ENCODE peak calls at places on chromosomes 16 and 17, in ten cellular contexts. One of them, this sample, is unnamed.
A peak's percentile ranks its signal among the peaks of the same experiment; 100 is the strongest.

GRCh38 chr17:791807-792206 is 9.7 kb downstream of the MRM3 start:
- ATAC-seq in stimulated activated naive B cell treated with anti-CD40 and anti-IgM and Interleukin-4, amounts not matched to agents 10 μg/mL and 1 μg/mL and 100 μg/mL, for 72 hours: no peak
- ATAC-seq in sciatic nerve: no peak
- ATAC-seq in T-helper 17 cell: no peak
- ATAC-seq in right cardiac atrium: no peak
- ATAC-seq in activated CD8-positive, alpha-beta T cell treated with anti-CD3 and anti-CD28 coated beads for 36 hours: no peak
- ATAC-seq in GM23338: no peak
- ATAC-seq in right lobe of liver: no peak
- ATAC-seq in left cardiac atrium: no peak
- ATAC-seq in pancreas: no peak
- ATAC-seq in this sample: no peak

GRCh38 chr16:82876951-82877350 is 250.2 kb downstream of the CDH13 start:
- ATAC-seq in stimulated activated naive B cell treated with anti-CD40 and anti-IgM and Interleukin-4, amounts not matched to agents 10 μg/mL and 1 μg/mL and 100 μg/mL, for 72 hours: no peak
- ATAC-seq in sciatic nerve: no peak
- ATAC-seq in T-helper 17 cell: no peak
- ATAC-seq in right cardiac atrium: no peak
- ATAC-seq in activated CD8-positive, alpha-beta T cell treated with anti-CD3 and anti-CD28 coated beads for 36 hours: no peak
- ATAC-seq in GM23338: no peak
- ATAC-seq in right lobe of liver: no peak
- ATAC-seq in left cardiac atrium: no peak
- ATAC-seq in pancreas: no peak
- ATAC-seq in this sample: no peak

GRCh38 chr17:2282297-2282873 is 21.2 kb downstream of the SMG6 start:
- ATAC-seq in stimulated activated naive B cell treated with anti-CD40 and anti-IgM and Interleukin-4, amounts not matched to agents 10 μg/mL and 1 μg/mL and 100 μg/mL, for 72 hours: peak; percentile 39
- ATAC-seq in sciatic nerve: peak; percentile 79
- ATAC-seq in T-helper 17 cell: peak; percentile 67
- ATAC-seq in right cardiac atrium: peak; percentile 73
- ATAC-seq in activated CD8-positive, alpha-beta T cell treated with anti-CD3 and anti-CD28 coated beads for 36 hours: peak; percentile 81
- ATAC-seq in GM23338: peak; percentile 71
- ATAC-seq in right lobe of liver: peak; percentile 63
- ATAC-seq in left cardiac atrium: peak; percentile 38
- ATAC-seq in pancreas: peak; percentile 88
- ATAC-seq in this sample: peak; percentile 71

GRCh38 chr16:72876221-72876620 is 171.7 kb downstream of the ZFHX3 start:
- ATAC-seq in stimulated activated naive B cell treated with anti-CD40 and anti-IgM and Interleukin-4, amounts not matched to agents 10 μg/mL and 1 μg/mL and 100 μg/mL, for 72 hours: peak; percentile 65
- ATAC-seq in sciatic nerve: peak; percentile 85
- ATAC-seq in T-helper 17 cell: no peak
- ATAC-seq in right cardiac atrium: peak; percentile 88
- ATAC-seq in activated CD8-positive, alpha-beta T cell treated with anti-CD3 and anti-CD28 coated beads for 36 hours: peak; percentile 69
- ATAC-seq in GM23338: no peak
- ATAC-seq in right lobe of liver: peak; percentile 26
- ATAC-seq in left cardiac atrium: peak; percentile 81
- ATAC-seq in pancreas: peak; percentile 51
- ATAC-seq in this sample: peak; percentile 64

GRCh38 chr17:74883241-74883750 is 10.1 kb downstream of the FADS6 start:
- ATAC-seq in stimulated activated naive B cell treated with anti-CD40 and anti-IgM and Interleukin-4, amounts not matched to agents 10 μg/mL and 1 μg/mL and 100 μg/mL, for 72 hours: no peak
- ATAC-seq in sciatic nerve: no peak
- ATAC-seq in T-helper 17 cell: no peak
- ATAC-seq in right cardiac atrium: no peak
- ATAC-seq in activated CD8-positive, alpha-beta T cell treated with anti-CD3 and anti-CD28 coated beads for 36 hours: no peak
- ATAC-seq in GM23338: peak; percentile 58
- ATAC-seq in right lobe of liver: peak; percentile 35
- ATAC-seq in left cardiac atrium: no peak
- ATAC-seq in pancreas: no peak
- ATAC-seq in this sample: no peak

GRCh38 chr16:22670551-22670970 is 143.4 kb upstream of the HS3ST2 start:
- ATAC-seq in stimulated activated naive B cell treated with anti-CD40 and anti-IgM and Interleukin-4, amounts not matched to agents 10 μg/mL and 1 μg/mL and 100 μg/mL, for 72 hours: peak; percentile 72
- ATAC-seq in sciatic nerve: no peak
- ATAC-seq in T-helper 17 cell: no peak
- ATAC-seq in right cardiac atrium: peak; percentile 18
- ATAC-seq in activated CD8-positive, alpha-beta T cell treated with anti-CD3 and anti-CD28 coated beads for 36 hours: no peak
- ATAC-seq in GM23338: peak; percentile 95
- ATAC-seq in right lobe of liver: no peak
- ATAC-seq in left cardiac atrium: no peak
- ATAC-seq in pancreas: no peak
- ATAC-seq in this sample: no peak

GRCh38 chr17:30084773-30085172 is 31.8 kb upstream of the NSRP1 start:
- ATAC-seq in stimulated activated naive B cell treated with anti-CD40 and anti-IgM and Interleukin-4, amounts not matched to agents 10 μg/mL and 1 μg/mL and 100 μg/mL, for 72 hours: no peak
- ATAC-seq in sciatic nerve: no peak
- ATAC-seq in T-helper 17 cell: no peak
- ATAC-seq in right cardiac atrium: no peak
- ATAC-seq in activated CD8-positive, alpha-beta T cell treated with anti-CD3 and anti-CD28 coated beads for 36 hours: no peak
- ATAC-seq in GM23338: no peak
- ATAC-seq in right lobe of liver: no peak
- ATAC-seq in left cardiac atrium: no peak
- ATAC-seq in pancreas: no peak
- ATAC-seq in this sample: no peak

GRCh38 chr17:39380144-39380543 is 21.3 kb downstream of the FBXL20 start:
- ATAC-seq in stimulated activated naive B cell treated with anti-CD40 and anti-IgM and Interleukin-4, amounts not matched to agents 10 μg/mL and 1 μg/mL and 100 μg/mL, for 72 hours: no peak
- ATAC-seq in sciatic nerve: no peak
- ATAC-seq in T-helper 17 cell: no peak
- ATAC-seq in right cardiac atrium: no peak
- ATAC-seq in activated CD8-positive, alpha-beta T cell treated with anti-CD3 and anti-CD28 coated beads for 36 hours: no peak
- ATAC-seq in GM23338: no peak
- ATAC-seq in right lobe of liver: no peak
- ATAC-seq in left cardiac atrium: no peak
- ATAC-seq in pancreas: no peak
- ATAC-seq in this sample: no peak

GRCh38 chr17:81710514-81711308 is 1.4 kb upstream of the SLC25A10 start:
- ATAC-seq in stimulated activated naive B cell treated with anti-CD40 and anti-IgM and Interleukin-4, amounts not matched to agents 10 μg/mL and 1 μg/mL and 100 μg/mL, for 72 hours: no peak
- ATAC-seq in sciatic nerve: peak; percentile 16
- ATAC-seq in T-helper 17 cell: no peak
- ATAC-seq in right cardiac atrium: peak; percentile 5
- ATAC-seq in activated CD8-positive, alpha-beta T cell treated with anti-CD3 and anti-CD28 coated beads for 36 hours: no peak
- ATAC-seq in GM23338: peak; percentile 14
- ATAC-seq in right lobe of liver: peak; percentile 11
- ATAC-seq in left cardiac atrium: peak; percentile 14
- ATAC-seq in pancreas: peak; percentile 16
- ATAC-seq in this sample: no peak

GRCh38 chr17:45782889-45783592 is 1.1 kb upstream of the CRHR1 start:
- ATAC-seq in stimulated activated naive B cell treated with anti-CD40 and anti-IgM and Interleukin-4, amounts not matched to agents 10 μg/mL and 1 μg/mL and 100 μg/mL, for 72 hours: peak; percentile 70
- ATAC-seq in sciatic nerve: peak; percentile 53
- ATAC-seq in T-helper 17 cell: peak; percentile 63
- ATAC-seq in right cardiac atrium: peak; percentile 65
- ATAC-seq in activated CD8-positive, alpha-beta T cell treated with anti-CD3 and anti-CD28 coated beads for 36 hours: peak; percentile 78
- ATAC-seq in GM23338: peak; percentile 78
- ATAC-seq in right lobe of liver: peak; percentile 29
- ATAC-seq in left cardiac atrium: peak; percentile 53
- ATAC-seq in pancreas: peak; percentile 66
- ATAC-seq in this sample: no peak

GRCh38 chr17:37031493-37032083 is 82.8 kb downstream of the AATF start:
- ATAC-seq in stimulated activated naive B cell treated with anti-CD40 and anti-IgM and Interleukin-4, amounts not matched to agents 10 μg/mL and 1 μg/mL and 100 μg/mL, for 72 hours: no peak
- ATAC-seq in sciatic nerve: no peak
- ATAC-seq in T-helper 17 cell: no peak
- ATAC-seq in right cardiac atrium: no peak
- ATAC-seq in activated CD8-positive, alpha-beta T cell treated with anti-CD3 and anti-CD28 coated beads for 36 hours: no peak
- ATAC-seq in GM23338: no peak
- ATAC-seq in right lobe of liver: peak; percentile 94
- ATAC-seq in left cardiac atrium: no peak
- ATAC-seq in pancreas: no peak
- ATAC-seq in this sample: no peak

GRCh38 chr17:10875411-10875810 is 37.5 kb upstream of the PIRT start:
- ATAC-seq in stimulated activated naive B cell treated with anti-CD40 and anti-IgM and Interleukin-4, amounts not matched to agents 10 μg/mL and 1 μg/mL and 100 μg/mL, for 72 hours: peak; percentile 14
- ATAC-seq in sciatic nerve: no peak
- ATAC-seq in T-helper 17 cell: no peak
- ATAC-seq in right cardiac atrium: no peak
- ATAC-seq in activated CD8-positive, alpha-beta T cell treated with anti-CD3 and anti-CD28 coated beads for 36 hours: no peak
- ATAC-seq in GM23338: no peak
- ATAC-seq in right lobe of liver: no peak
- ATAC-seq in left cardiac atrium: no peak
- ATAC-seq in pancreas: peak; percentile 41
- ATAC-seq in this sample: no peak

GRCh38 chr17:51710289-51710979 is 448.1 kb downstream of the CA10 start:
- ATAC-seq in stimulated activated naive B cell treated with anti-CD40 and anti-IgM and Interleukin-4, amounts not matched to agents 10 μg/mL and 1 μg/mL and 100 μg/mL, for 72 hours: no peak
- ATAC-seq in sciatic nerve: peak; percentile 90
- ATAC-seq in T-helper 17 cell: no peak
- ATAC-seq in right cardiac atrium: peak; percentile 42
- ATAC-seq in activated CD8-positive, alpha-beta T cell treated with anti-CD3 and anti-CD28 coated beads for 36 hours: no peak
- ATAC-seq in GM23338: no peak
- ATAC-seq in right lobe of liver: peak; percentile 64
- ATAC-seq in left cardiac atrium: no peak
- ATAC-seq in pancreas: no peak
- ATAC-seq in this sample: peak; percentile 69

GRCh38 chr17:65797809-65798208 is 236.4 kb upstream of the AXIN2 start:
- ATAC-seq in stimulated activated naive B cell treated with anti-CD40 and anti-IgM and Interleukin-4, amounts not matched to agents 10 μg/mL and 1 μg/mL and 100 μg/mL, for 72 hours: no peak
- ATAC-seq in sciatic nerve: no peak
- ATAC-seq in T-helper 17 cell: no peak
- ATAC-seq in right cardiac atrium: no peak
- ATAC-seq in activated CD8-positive, alpha-beta T cell treated with anti-CD3 and anti-CD28 coated beads for 36 hours: peak; percentile 45
- ATAC-seq in GM23338: peak; percentile 89
- ATAC-seq in right lobe of liver: no peak
- ATAC-seq in left cardiac atrium: no peak
- ATAC-seq in pancreas: no peak
- ATAC-seq in this sample: no peak

GRCh38 chr16:57640612-57641011 is 12.2 kb downstream of the ADGRG1 start:
- ATAC-seq in stimulated activated naive B cell treated with anti-CD40 and anti-IgM and Interleukin-4, amounts not matched to agents 10 μg/mL and 1 μg/mL and 100 μg/mL, for 72 hours: no peak
- ATAC-seq in sciatic nerve: no peak
- ATAC-seq in T-helper 17 cell: no peak
- ATAC-seq in right cardiac atrium: no peak
- ATAC-seq in activated CD8-positive, alpha-beta T cell treated with anti-CD3 and anti-CD28 coated beads for 36 hours: no peak
- ATAC-seq in GM23338: no peak
- ATAC-seq in right lobe of liver: no peak
- ATAC-seq in left cardiac atrium: no peak
- ATAC-seq in pancreas: peak; percentile 10
- ATAC-seq in this sample: no peak

GRCh38 chr16:29860218-29860617 is 2.8 kb downstream of the CDIPT start:
- ATAC-seq in stimulated activated naive B cell treated with anti-CD40 and anti-IgM and Interleukin-4, amounts not matched to agents 10 μg/mL and 1 μg/mL and 100 μg/mL, for 72 hours: no peak
- ATAC-seq in sciatic nerve: no peak
- ATAC-seq in T-helper 17 cell: no peak
- ATAC-seq in right cardiac atrium: peak; percentile 28
- ATAC-seq in activated CD8-positive, alpha-beta T cell treated with anti-CD3 and anti-CD28 coated beads for 36 hours: no peak
- ATAC-seq in GM23338: no peak
- ATAC-seq in right lobe of liver: no peak
- ATAC-seq in left cardiac atrium: peak; percentile 21
- ATAC-seq in pancreas: no peak
- ATAC-seq in this sample: no peak

GRCh38 chr17:64252831-64253230 is 10.2 kb downstream of the TEX2 start:
- ATAC-seq in stimulated activated naive B cell treated with anti-CD40 and anti-IgM and Interleukin-4, amounts not matched to agents 10 μg/mL and 1 μg/mL and 100 μg/mL, for 72 hours: no peak
- ATAC-seq in sciatic nerve: no peak
- ATAC-seq in T-helper 17 cell: no peak
- ATAC-seq in right cardiac atrium: no peak
- ATAC-seq in activated CD8-positive, alpha-beta T cell treated with anti-CD3 and anti-CD28 coated beads for 36 hours: no peak
- ATAC-seq in GM23338: no peak
- ATAC-seq in right lobe of liver: no peak
- ATAC-seq in left cardiac atrium: no peak
- ATAC-seq in pancreas: no peak
- ATAC-seq in this sample: no peak

GRCh38 chr17:65294184-65294719 is 157.1 kb downstream of the RGS9 start:
- ATAC-seq in stimulated activated naive B cell treated with anti-CD40 and anti-IgM and Interleukin-4, amounts not matched to agents 10 μg/mL and 1 μg/mL and 100 μg/mL, for 72 hours: peak; percentile 93
- ATAC-seq in sciatic nerve: peak; percentile 93
- ATAC-seq in T-helper 17 cell: peak; percentile 81
- ATAC-seq in right cardiac atrium: peak; percentile 85
- ATAC-seq in activated CD8-positive, alpha-beta T cell treated with anti-CD3 and anti-CD28 coated beads for 36 hours: peak; percentile 95
- ATAC-seq in GM23338: peak; percentile 99
- ATAC-seq in right lobe of liver: peak; percentile 95
- ATAC-seq in left cardiac atrium: peak; percentile 89
- ATAC-seq in pancreas: peak; percentile 94
- ATAC-seq in this sample: peak; percentile 88